ENCODE peak calls at places on chromosomes 11 and 22, in seven cellular contexts. One of them, this sample, is unnamed.

GRCh38 chr11:96696736-96697135 is 306.9 kb downstream of the JRKL start:
- DNase-seq in cardiac fibroblast: no peak
- DNase-seq in lower lobe of right lung: no peak
- DNase-seq in spleen: no peak
- DNase-seq in GM20000: no peak
- DNase-seq in GM12865: no peak
- DNase-seq in psoas muscle: no peak
- DNase-seq in this sample: no peak

GRCh38 chr11:1199689-1200610 is 22.9 kb upstream of the MUC5B start:
- DNase-seq in psoas muscle: peak
- DNase-seq in lower lobe of right lung: peak
- DNase-seq in cardiac fibroblast: no peak
- DNase-seq in spleen: peak
- DNase-seq in GM12865: no peak
- DNase-seq in GM20000: peak
- DNase-seq in this sample: no peak

GRCh38 chr11:126736682-126737404 is 263.7 kb downstream of the KIRREL3 start:
- DNase-seq in spleen: no peak
- DNase-seq in cardiac fibroblast: no peak
- DNase-seq in GM12865: no peak
- DNase-seq in psoas muscle: no peak
- DNase-seq in GM20000: no peak
- DNase-seq in lower lobe of right lung: no peak
- DNase-seq in this sample: no peak

GRCh38 chr11:75562836-75563484 is 907 bp downstream of the SERPINH1 start:
- DNase-seq in spleen: no peak
- DNase-seq in lower lobe of right lung: no peak
- DNase-seq in cardiac fibroblast: peak
- DNase-seq in psoas muscle: peak
- DNase-seq in GM20000: no peak
- DNase-seq in GM12865: no peak
- DNase-seq in this sample: peak

GRCh38 chr22:30314918-30315317 is 11.8 kb downstream of the TBC1D10A start:
- DNase-seq in psoas muscle: no peak
- DNase-seq in lower lobe of right lung: no peak
- DNase-seq in cardiac fibroblast: no peak
- DNase-seq in spleen: no peak
- DNase-seq in GM12865: peak
- DNase-seq in GM20000: peak
- DNase-seq in this sample: no peak

GRCh38 chr22:24181088-24181995 is at the start of gene SUSD2:
- DNase-seq in lower lobe of right lung: peak
- DNase-seq in cardiac fibroblast: no peak
- DNase-seq in psoas muscle: peak
- DNase-seq in spleen: peak
- DNase-seq in GM12865: no peak
- DNase-seq in GM20000: no peak
- DNase-seq in this sample: no peak

GRCh38 chr11:83721286-83721685 is 435.1 kb upstream of the CCDC90B start:
- DNase-seq in lower lobe of right lung: no peak
- DNase-seq in GM12865: no peak
- DNase-seq in cardiac fibroblast: peak
- DNase-seq in spleen: no peak
- DNase-seq in psoas muscle: no peak
- DNase-seq in GM20000: no peak
- DNase-seq in this sample: no peak

GRCh38 chr11:131584694-131585592 is 214.5 kb downstream of the NTM start:
- DNase-seq in lower lobe of right lung: no peak
- DNase-seq in GM12865: peak
- DNase-seq in cardiac fibroblast: no peak
- DNase-seq in GM20000: peak
- DNase-seq in psoas muscle: no peak
- DNase-seq in spleen: no peak
- DNase-seq in this sample: peak

GRCh38 chr11:65113361-65113756 is 1.7 kb downstream of the TM7SF2 start:
- DNase-seq in spleen: no peak
- DNase-seq in lower lobe of right lung: no peak
- DNase-seq in GM12865: no peak
- DNase-seq in GM20000: no peak
- DNase-seq in cardiac fibroblast: no peak
- DNase-seq in psoas muscle: no peak
- DNase-seq in this sample: no peak

GRCh38 chr22:32204211-32204855 is 540 bp downstream of the RFPL2 start:
- DNase-seq in lower lobe of right lung: no peak
- DNase-seq in cardiac fibroblast: no peak
- DNase-seq in GM20000: no peak
- DNase-seq in psoas muscle: no peak
- DNase-seq in spleen: no peak
- DNase-seq in GM12865: no peak
- DNase-seq in this sample: no peak

GRCh38 chr11:43825217-43825816 is 55.3 kb upstream of the ALKBH3 start:
- DNase-seq in psoas muscle: no peak
- DNase-seq in lower lobe of right lung: no peak
- DNase-seq in GM20000: no peak
- DNase-seq in cardiac fibroblast: peak
- DNase-seq in GM12865: no peak
- DNase-seq in spleen: no peak
- DNase-seq in this sample: no peak

GRCh38 chr11:94028436-94028835 is 7.3 kb downstream of the HEPHL1 start:
- DNase-seq in GM20000: no peak
- DNase-seq in spleen: no peak
- DNase-seq in GM12865: no peak
- DNase-seq in psoas muscle: no peak
- DNase-seq in lower lobe of right lung: no peak
- DNase-seq in cardiac fibroblast: peak
- DNase-seq in this sample: no peak

GRCh38 chr11:2256293-2256913 is 14.0 kb downstream of the ASCL2 start:
- DNase-seq in GM20000: no peak
- DNase-seq in psoas muscle: no peak
- DNase-seq in lower lobe of right lung: no peak
- DNase-seq in GM12865: no peak
- DNase-seq in cardiac fibroblast: no peak
- DNase-seq in spleen: peak
- DNase-seq in this sample: no peak

GRCh38 chr11:116840224-116840745 is 2.9 kb upstream of the APOA1 start:
- DNase-seq in cardiac fibroblast: peak
- DNase-seq in lower lobe of right lung: no peak
- DNase-seq in GM12865: peak
- DNase-seq in spleen: peak
- DNase-seq in GM20000: no peak
- DNase-seq in psoas muscle: peak
- DNase-seq in this sample: no peak

GRCh38 chr11:36409152-36409713 is 100.8 kb downstream of the TRAF6 start:
- DNase-seq in lower lobe of right lung: no peak
- DNase-seq in GM20000: no peak
- DNase-seq in psoas muscle: no peak
- DNase-seq in cardiac fibroblast: peak
- DNase-seq in GM12865: no peak
- DNase-seq in spleen: no peak
- DNase-seq in this sample: no peak

DNA sequence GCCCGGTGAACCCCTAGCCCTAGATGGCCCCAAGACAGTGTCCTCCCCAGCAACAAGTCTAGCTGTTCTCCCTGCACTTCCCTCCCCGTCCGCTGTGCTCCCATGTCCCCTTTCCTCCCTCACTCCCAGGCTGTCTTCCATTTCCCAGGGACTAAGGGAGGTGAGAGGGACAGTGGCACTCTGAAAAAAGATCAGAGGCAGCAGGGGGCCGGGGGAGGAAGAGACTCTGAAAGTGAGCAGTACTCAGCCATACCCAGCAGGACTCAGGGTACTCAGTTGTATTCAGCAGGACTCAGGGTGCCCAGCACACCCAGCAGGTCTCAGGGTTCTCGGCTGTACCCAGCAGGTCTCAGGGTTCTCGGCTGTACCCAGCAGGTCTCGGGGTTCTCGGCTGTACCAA is 48.4 kb upstream of the THY1 start:
- DNase-seq in psoas muscle: no peak
- DNase-seq in GM20000: no peak
- DNase-seq in cardiac fibroblast: no peak
- DNase-seq in GM12865: no peak
- DNase-seq in lower lobe of right lung: no peak
- DNase-seq in spleen: no peak
- DNase-seq in this sample: no peak
- TF ChIP-seq CTCF in psoas muscle: no peak
- TF ChIP-seq CTCF in GM20000: no peak
- TF ChIP-seq CTCF in cardiac fibroblast: no peak
- TF ChIP-seq CTCF in GM12865: no peak
- TF ChIP-seq CTCF in lower lobe of right lung: no peak
- TF ChIP-seq CTCF in spleen: no peak
- TF ChIP-seq CTCF in this sample: no peak

GRCh38 chr22:20584029-20584871 is 76.8 kb downstream of the MED15 start:
- DNase-seq in spleen: peak
- DNase-seq in GM20000: no peak
- DNase-seq in psoas muscle: no peak
- DNase-seq in lower lobe of right lung: peak
- DNase-seq in cardiac fibroblast: no peak
- DNase-seq in GM12865: no peak
- DNase-seq in this sample: no peak

GRCh38 chr22:20582171-20582511 is 74.7 kb downstream of the MED15 start:
- DNase-seq in lower lobe of right lung: peak
- DNase-seq in spleen: peak
- DNase-seq in GM20000: no peak
- DNase-seq in cardiac fibroblast: no peak
- DNase-seq in psoas muscle: no peak
- DNase-seq in GM12865: no peak
- DNase-seq in this sample: no peak

GRCh38 chr22:20584872-20585639 is 77.6 kb downstream of the MED15 start:
- DNase-seq in cardiac fibroblast: no peak
- DNase-seq in GM12865: no peak
- DNase-seq in GM20000: no peak
- DNase-seq in lower lobe of right lung: peak
- DNase-seq in spleen: peak
- DNase-seq in psoas muscle: no peak
- DNase-seq in this sample: no peak

GRCh38 chr22:20582520-20583361 is 75.3 kb downstream of the MED15 start:
- DNase-seq in GM20000: no peak
- DNase-seq in psoas muscle: no peak
- DNase-seq in lower lobe of right lung: peak
- DNase-seq in cardiac fibroblast: no peak
- DNase-seq in spleen: peak
- DNase-seq in GM12865: no peak
- DNase-seq in this sample: no peak

DNA sequence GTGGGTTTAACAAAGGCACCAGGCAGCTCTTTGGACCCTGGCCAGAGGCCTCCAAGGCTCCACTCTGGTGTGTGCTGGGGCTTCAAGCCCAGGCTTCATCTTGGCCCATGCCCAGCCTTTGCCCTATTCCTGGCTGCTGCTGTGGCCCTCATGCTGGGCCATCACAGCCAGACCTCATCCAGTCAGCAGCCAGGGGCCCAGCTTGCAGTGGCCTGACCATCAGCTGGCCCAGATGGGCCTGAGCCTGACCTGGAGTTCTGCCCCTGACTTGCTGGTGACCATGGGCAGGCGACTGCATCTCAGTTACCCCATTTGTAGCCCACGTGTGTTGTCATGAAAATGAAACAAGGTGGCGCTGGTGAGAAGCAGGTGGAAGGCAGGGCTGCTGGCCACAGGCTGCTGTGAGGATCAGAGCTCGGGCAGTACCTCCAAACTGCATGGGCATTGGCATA is 76.1 kb downstream of the MED15 start:
- DNase-seq in GM20000: no peak
- DNase-seq in psoas muscle: no peak
- DNase-seq in lower lobe of right lung: peak
- DNase-seq in GM12865: no peak
- DNase-seq in spleen: peak
- DNase-seq in cardiac fibroblast: no peak
- DNase-seq in this sample: no peak
- TF ChIP-seq CTCF in GM20000: no peak
- TF ChIP-seq CTCF in psoas muscle: no peak
- TF ChIP-seq CTCF in lower lobe of right lung: no peak
- TF ChIP-seq CTCF in GM12865: no peak
- TF ChIP-seq CTCF in spleen: no peak
- TF ChIP-seq CTCF in cardiac fibroblast: peak
- TF ChIP-seq CTCF in this sample: no peak

DNA sequence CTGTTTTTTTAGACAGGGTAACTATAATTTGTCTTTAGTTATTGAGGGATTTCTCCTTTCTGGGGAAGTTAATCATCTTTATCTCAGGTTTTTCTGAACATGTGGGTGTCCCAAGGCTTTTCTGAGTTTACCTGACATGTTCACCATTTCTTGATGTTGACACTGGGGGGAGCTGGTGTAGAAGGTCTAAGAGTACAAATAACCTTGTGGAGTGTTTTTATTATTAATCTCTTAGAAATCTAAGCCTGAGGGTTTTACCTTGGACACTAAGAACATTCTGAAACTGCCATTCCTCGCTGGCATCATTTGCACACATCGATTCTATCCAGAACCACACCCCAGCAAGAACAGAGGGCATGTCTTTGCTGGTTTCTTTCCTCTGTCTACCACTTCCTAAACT is 15.6 kb upstream of the C11orf91 start:
- DNase-seq in lower lobe of right lung: no peak
- DNase-seq in spleen: no peak
- DNase-seq in GM20000: no peak
- DNase-seq in psoas muscle: no peak
- DNase-seq in cardiac fibroblast: peak
- DNase-seq in GM12865: peak
- DNase-seq in this sample: no peak
- TF ChIP-seq CTCF in lower lobe of right lung: no peak
- TF ChIP-seq CTCF in spleen: no peak
- TF ChIP-seq CTCF in GM20000: peak
- TF ChIP-seq CTCF in psoas muscle: peak
- TF ChIP-seq CTCF in cardiac fibroblast: peak
- TF ChIP-seq CTCF in GM12865: peak
- TF ChIP-seq CTCF in this sample: no peak

GRCh38 chr11:110296226-110297081 is at the start of gene RDX:
- DNase-seq in GM20000: peak
- DNase-seq in psoas muscle: peak
- DNase-seq in lower lobe of right lung: peak
- DNase-seq in GM12865: peak
- DNase-seq in cardiac fibroblast: peak
- DNase-seq in spleen: peak
- DNase-seq in this sample: peak
- TF ChIP-seq CTCF in GM20000: peak
- TF ChIP-seq CTCF in psoas muscle: peak
- TF ChIP-seq CTCF in lower lobe of right lung: no peak
- TF ChIP-seq CTCF in GM12865: peak
- TF ChIP-seq CTCF in cardiac fibroblast: no peak
- TF ChIP-seq CTCF in spleen: no peak
- TF ChIP-seq CTCF in this sample: peak